ENCODE peak calls at places on chromosomes 5 and 9, in five cellular contexts. Y is NCI-H82; Z is caudate nucleus; T is stimulated activated CD4-positive, alpha-beta T cell treated with anti-CD3 and anti-CD28 coated beads, Interleukin-1b, Interleukin-23, amount 100 ng/mL, for 24 hours; O is KG1. L is an unnamed sample.

GRCh38 chr5:139646111-139646510 is 2.0 kb upstream of the CXXC5 start:
- DNase-seq in Y (no peak), Z (no peak), O (no peak), T (no peak), L (no peak)

GRCh38 chr5:23405316-23406068 is 101.9 kb upstream of the PRDM9 start:
- DNase-seq in Z (no peak), Y (no peak), O (no peak), T (no peak), L (no peak)

GRCh38 chr5:172820046-172820767 is 13.8 kb upstream of the ERGIC1 start:
- DNase-seq in T (no peak), Y (no peak), O (no peak), Z (peak; percentile 27), L (peak; percentile 52)

GRCh38 chr9:22342489-22343217 is 104.0 kb upstream of the DMRTA1 start:
- DNase-seq in O (no peak), Z (no peak), Y (peak; percentile 65), T (no peak), L (peak; percentile 55)

GRCh38 chr5:80406980-80407734 is 707 bp upstream of the ZFYVE16 start:
- DNase-seq in Y (no peak), T (no peak), O (no peak), Z (no peak), L (no peak)

GRCh38 chr5:76500633-76501393 is 97.7 kb downstream of the IQGAP2 start:
- DNase-seq in O (no peak), Y (no peak), Z (no peak), T (no peak), L (peak; percentile 56)

GRCh38 chr9:91038483-91039124 is 237.0 kb downstream of the SYK start:
- DNase-seq in T (no peak), Z (no peak), Y (no peak), O (no peak), L (no peak)

GRCh38 chr5:132475531-132475930 is 15.0 kb downstream of the IRF1 start:
- DNase-seq in Y (no peak), O (no peak), Z (no peak), T (no peak), L (no peak)

GRCh38 chr9:87713278-87713989 is 12.5 kb upstream of the CTSL start:
- DNase-seq in Z (peak; percentile 51), Y (peak; percentile 53), T (no peak), O (no peak), L (peak; percentile 98)

GRCh38 chr5:93532370-93532769 is 48.6 kb downstream of the NR2F1-AS1 start:
- DNase-seq in Z (peak; percentile 0), T (no peak), O (no peak), Y (no peak), L (peak; percentile 99)

GRCh38 chr5:116514521-116514920 is 60.1 kb downstream of the SEMA6A start:
- DNase-seq in Z (no peak), O (no peak), Y (no peak), T (no peak), L (no peak)

GRCh38 chr5:55851675-55851979 is 470 bp downstream of the IL31RA start:
- DNase-seq in Y (no peak), O (no peak), T (no peak), Z (no peak), L (no peak)

GRCh38 chr5:128629162-128629561 is 91.1 kb upstream of the FBN2 start:
- DNase-seq in O (no peak), T (no peak), Y (no peak), Z (no peak), L (no peak)

GRCh38 chr5:125043781-125044391 is 297.4 kb upstream of the ZNF608 start:
- DNase-seq in O (no peak), Z (no peak), Y (peak; percentile 5), T (no peak), L (peak; percentile 87)

GRCh38 chr5:53946405-53947100 is 363.8 kb downstream of the ARL15 start:
- DNase-seq in Z (no peak), O (no peak), Y (no peak), T (no peak), L (no peak)

GRCh38 chr9:69671291-69671903 is 774 bp downstream of the APBA1 start:
- DNase-seq in Y (no peak), O (no peak), Z (no peak), T (no peak), L (peak; percentile 22)

GRCh38 chr9:86052556-86053468 is 46.5 kb downstream of the GOLM1 start:
- DNase-seq in Z (no peak), O (no peak), Y (no peak), T (no peak), L (no peak)

GRCh38 chr5:106269252-106269843 is 1401.4 kb downstream of the EFNA5 start:
- DNase-seq in Y (peak; percentile 47), T (no peak), O (no peak), Z (no peak), L (peak; percentile 43)

GRCh38 chr9:744046-744712 is 97.3 kb upstream of the DMRT1 start:
- DNase-seq in Y (peak; percentile 36), T (no peak), Z (no peak), O (no peak), L (no peak)

GRCh38 chr9:110886832-110887231 is 151.4 kb downstream of the LPAR1 start:
- DNase-seq in O (no peak), Y (no peak), Z (no peak), T (no peak), L (peak; percentile 76)

GRCh38 chr5:93088997-93089396 is 492.0 kb downstream of the NR2F1-AS1 start:
- DNase-seq in Y (no peak), Z (no peak), O (no peak), T (no peak), L (no peak)

L was measured in fibroblast of the aortic adventitia.